ENCODE peak calls at places on chromosomes 4 and X, in five cellular contexts. M is T-helper 1 cell, F is mammary epithelial cell, S is germinal center, K is sigmoid colon. W is an unnamed sample.
A peak's percentile ranks its signal among the peaks of the same experiment; 100 is the strongest.

GRCh38 chr4:3413675-3414420 is 27.9 kb upstream of the HGFAC start:
- DNase-seq in M (no peak), F (no peak), S (no peak), K (peak; percentile 62), W (no peak)

GRCh38 chr4:7431696-7432530 is 2.8 kb downstream of the PSAPL1 start:
- DNase-seq in M (no peak), F (peak; percentile 7), S (no peak), K (peak; percentile 52), W (no peak)

GRCh38 chrX:53223955-53224859 is 800 bp downstream of the KDM5C start:
- DNase-seq in M (peak; percentile 40), F (peak; percentile 82), S (peak; percentile 11), K (no peak), W (no peak)

GRCh38 chrX:152932598-152933175 is 34.8 kb downstream of the ZNF185 start:
- DNase-seq in M (no peak), F (no peak), S (no peak), K (peak; percentile 19), W (no peak)

GRCh38 chr4:114057746-114058145 is 78.3 kb upstream of the ARSJ start:
- DNase-seq in M (no peak), F (peak; percentile 62), S (no peak), K (no peak), W (no peak)

GRCh38 chr4:102823897-102824296 is 3.5 kb downstream of the UBE2D3 start:
- DNase-seq in M (no peak), F (no peak), S (no peak), K (no peak), W (no peak)

GRCh38 chrX:134642394-134642793 is 15.9 kb downstream of the PLAC1 start:
- DNase-seq in M (no peak), F (no peak), S (no peak), K (no peak), W (no peak)

GRCh38 chr4:7381221-7381889 is 53.4 kb downstream of the PSAPL1 start:
- DNase-seq in M (no peak), F (no peak), S (no peak), K (peak; percentile 50), W (no peak)

GRCh38 chr4:144906181-144906895 is 191.7 kb downstream of the ANAPC10 start:
- DNase-seq in M (no peak), F (peak; percentile 44), S (no peak), K (no peak), W (no peak)

GRCh38 chr4:77047037-77047436 is 28.8 kb downstream of the CCNI start:
- DNase-seq in M (no peak), F (no peak), S (no peak), K (no peak), W (no peak)

GRCh38 chrX:68822641-68823410 is 6.0 kb upstream of the EFNB1 start:
- DNase-seq in M (no peak), F (no peak), S (no peak), K (no peak), W (no peak)

GRCh38 chrX:39162322-39162721 is 361.1 kb downstream of the MID1IP1 start:
- DNase-seq in M (peak; percentile 26), F (no peak), S (no peak), K (no peak), W (peak; percentile 39)

GRCh38 chr4:145842224-145842887 is 96.3 kb downstream of the ZNF827 start:
- DNase-seq in M (no peak), F (no peak), S (no peak), K (no peak), W (no peak)

GRCh38 chr4:181601118-181601517 is 642.1 kb upstream of the TENM3 start:
- DNase-seq in M (no peak), F (no peak), S (no peak), K (no peak), W (no peak)

GRCh38 chr4:182280439-182281111 is 37.4 kb downstream of the TENM3 start:
- DNase-seq in M (no peak), F (no peak), S (no peak), K (no peak), W (no peak)

GRCh38 chrX:140765043-140765784 is 55.7 kb downstream of the LINC00632 start:
- DNase-seq in M (no peak), F (no peak), S (no peak), K (peak; percentile 58), W (no peak)

GRCh38 chr4:176034498-176034897 is 31.1 kb upstream of the WDR17 start:
- DNase-seq in M (no peak), F (peak; percentile 4), S (no peak), K (no peak), W (no peak)

GRCh38 chr4:94274912-94275311 is 67.2 kb downstream of the SMARCAD1 start:
- DNase-seq in M (no peak), F (no peak), S (no peak), K (no peak), W (no peak)

GRCh38 chr4:1047976-1048780 is 36.8 kb downstream of the FGFRL1 start:
- DNase-seq in M (no peak), F (no peak), S (no peak), K (peak; percentile 61), W (peak; percentile 2)

GRCh38 chr4:143399113-143399949 is 62.7 kb downstream of the GAB1 start:
- DNase-seq in M (peak; percentile 9), F (peak; percentile 17), S (no peak), K (no peak), W (no peak)

GRCh38 chr4:158121203-158121586 is 51.6 kb downstream of the GASK1B start:
- DNase-seq in M (no peak), F (peak; percentile 57), S (no peak), K (peak; percentile 79), W (no peak)

GRCh38 chr4:152206185-152206584 is 329.7 kb downstream of the FBXW7 start:
- DNase-seq in M (no peak), F (no peak), S (no peak), K (no peak), W (no peak)

GRCh38 chrX:6227445-6227820 is 1.2 kb downstream of the NLGN4X start:
- DNase-seq in M (no peak), F (no peak), S (no peak), K (no peak), W (no peak)

GRCh38 chr4:128757712-128758111 is 51.8 kb upstream of the JADE1 start:
- DNase-seq in M (no peak), F (no peak), S (no peak), K (peak; percentile 75), W (no peak)

GRCh38 chr4:184163813-184164212 is 53.9 kb downstream of the ENPP6 start:
- DNase-seq in M (peak; percentile 25), F (peak; percentile 28), S (no peak), K (no peak), W (no peak)

GRCh38 chrX:113300580-113300979 is 459.9 kb upstream of the AMOT start:
- DNase-seq in M (no peak), F (no peak), S (no peak), K (no peak), W (no peak)

GRCh38 chrX:149825424-149825823 is 43.7 kb downstream of the MAGEA9 start:
- DNase-seq in M (no peak), F (no peak), S (peak; percentile 3), K (no peak), W (peak; percentile 21)

GRCh38 chr4:57187241-57187640 is 77.1 kb upstream of the IGFBP7 start:
- DNase-seq in M (no peak), F (peak; percentile 87), S (no peak), K (no peak), W (no peak)

GRCh38 chrX:97401586-97402101 is 517.9 kb downstream of the RPA4 start:
- DNase-seq in M (peak; percentile 18), F (no peak), S (no peak), K (no peak), W (no peak)

GRCh38 chr4:82360298-82361177 is 13.3 kb downstream of the HNRNPD start:
- DNase-seq in M (peak; percentile 18), F (peak; percentile 20), S (peak; percentile 30), K (no peak), W (no peak)

GRCh38 chr4:3331511-3332394 is 38.9 kb downstream of the RGS12 start:
- DNase-seq in M (no peak), F (no peak), S (no peak), K (no peak), W (no peak)

GRCh38 chrX:41452565-41452964 is 5.4 kb downstream of the NYX start:
- DNase-seq in M (no peak), F (no peak), S (no peak), K (no peak), W (no peak)

GRCh38 chr4:14096406-14096965 is 469.0 kb upstream of the BOD1L1 start:
- DNase-seq in M (no peak), F (no peak), S (no peak), K (no peak), W (no peak)

GRCh38 chr4:108738307-108738706 is 24.5 kb downstream of the ETNPPL start:
- DNase-seq in M (no peak), F (peak; percentile 21), S (no peak), K (no peak), W (no peak)